ENCODE peak calls at places on chromosomes 12 and 14, in seven cellular contexts. B is astrocyte of the spinal cord, N is GM12864, H is choroid plexus epithelial cell, F is AG04449, U is SK-N-SH, I is psoas muscle. S is an unnamed sample.

GRCh38 chr14:23469906-23470403 is 452 bp downstream of the NGDN start:
- DNase-seq in B (no peak), U (no peak), F (no peak), I (no peak), H (no peak), N (no peak), S (no peak)

GRCh38 chr12:27623645-27624044 is 72.6 kb upstream of the REP15 start:
- DNase-seq in U (no peak), H (peak; percentile 61), N (no peak), F (no peak), I (no peak), B (peak; percentile 64), S (no peak)

GRCh38 chr12:105427883-105428282 is 97.4 kb downstream of the C12orf75 start:
- DNase-seq in F (no peak), I (no peak), H (peak; percentile 38), N (no peak), B (peak; percentile 34), U (no peak), S (no peak)

GRCh38 chr14:75003250-75004027 is 718 bp downstream of the EIF2B2 start:
- DNase-seq in I (no peak), N (no peak), F (no peak), U (no peak), B (no peak), H (no peak), S (no peak)

GRCh38 chr12:132139912-132140311 is 4.2 kb downstream of the DDX51 start:
- DNase-seq in U (no peak), H (no peak), F (no peak), N (no peak), I (no peak), B (no peak), S (no peak)

GRCh38 chr12:10562306-10562933 is 51.0 kb downstream of the MAGOHB start:
- DNase-seq in U (peak; percentile 20), H (peak; percentile 74), N (no peak), B (peak; percentile 70), F (no peak), I (no peak), S (peak; percentile 51)

GRCh38 chr14:105180598-105181528 is at the start of gene NUDT14:
- DNase-seq in N (no peak), F (no peak), H (peak; percentile 51), U (peak; percentile 96), B (no peak), I (peak; percentile 82), S (no peak)

GRCh38 chr12:67080637-67081036 is 188.5 kb upstream of the CAND1 start:
- DNase-seq in N (no peak), F (no peak), U (no peak), B (no peak), H (no peak), I (no peak), S (no peak)

GRCh38 chr12:111202237-111202592 is 166.7 kb downstream of the PHETA1 start:
- DNase-seq in F (no peak), H (no peak), B (no peak), U (no peak), N (no peak), I (no peak), S (no peak)

GRCh38 chr14:20455355-20456300 is 602 bp downstream of the APEX1 start:
- DNase-seq in I (no peak), N (no peak), U (peak; percentile 80), F (peak; percentile 57), H (peak; percentile 95), B (no peak), S (peak; percentile 68)

GRCh38 chr12:66393890-66394289 is 91.6 kb downstream of the HELB start:
- DNase-seq in U (no peak), N (no peak), B (no peak), F (no peak), I (no peak), H (no peak), S (no peak)

GRCh38 chr14:81450100-81450531 is 50.0 kb upstream of the STON2 start:
- DNase-seq in I (peak; percentile 87), U (no peak), N (no peak), B (peak; percentile 17), F (no peak), H (no peak), S (no peak)

GRCh38 chr14:84098261-84098660 is 1431.7 kb upstream of the FLRT2 start:
- DNase-seq in U (no peak), I (no peak), H (no peak), F (no peak), B (no peak), N (no peak), S (no peak)

GRCh38 chr12:72323881-72324280 is 51.7 kb downstream of the TRHDE start:
- DNase-seq in F (peak; percentile 10), B (peak; percentile 17), I (no peak), H (peak; percentile 35), N (no peak), U (no peak), S (no peak)

GRCh38 chr14:64758711-64759554 is 54.7 kb downstream of the PLEKHG3 start:
- DNase-seq in I (peak; percentile 45), F (peak; percentile 91), B (peak; percentile 88), N (no peak), H (peak; percentile 97), U (peak; percentile 84), S (peak; percentile 65)

GRCh38 chr14:24403294-24404013 is 4.7 kb downstream of the NYNRIN start:
- DNase-seq in H (peak; percentile 24), I (no peak), U (no peak), N (no peak), B (no peak), F (no peak), S (no peak)

GRCh38 chr12:95577820-95578219 is 26.5 kb upstream of the USP44 start:
- DNase-seq in I (no peak), B (no peak), H (no peak), U (no peak), N (no peak), F (no peak), S (no peak)

GRCh38 chr12:95574799-95575452 is 23.6 kb upstream of the USP44 start:
- DNase-seq in U (peak; percentile 54), N (no peak), I (no peak), F (no peak), B (peak; percentile 55), H (peak; percentile 60), S (peak; percentile 28)

GRCh38 chr12:95571369-95571768 is 20.1 kb upstream of the USP44 start:
- DNase-seq in N (no peak), I (no peak), B (no peak), U (no peak), F (no peak), H (no peak), S (no peak)

GRCh38 chr12:95574030-95574429 is 22.8 kb upstream of the USP44 start:
- DNase-seq in B (no peak), N (peak; percentile 8), F (no peak), H (no peak), I (no peak), U (no peak), S (no peak)
- TF ChIP-seq CTCF in B (no peak), N (no peak), F (no peak), H (no peak), I (no peak), U (no peak), S (no peak)

GRCh38 chr12:49223122-49223521 is 34.2 kb upstream of the TUBA1A start:
- DNase-seq in N (no peak), F (no peak), H (no peak), I (no peak), U (no peak), B (no peak), S (no peak)
- H3K4me3 ChIP-seq in N (no peak overlapping the region), F (no peak overlapping the region), H (no peak overlapping the region), I (no peak overlapping the region), U (no peak overlapping the region), B (no peak overlapping the region), S (no peak overlapping the region)

GRCh38 chr14:102829106-102829505 is 51.9 kb downstream of the TRAF3 start:
- DNase-seq in N (no peak), U (no peak), H (peak; percentile 63), I (no peak), B (peak; percentile 19), F (no peak), S (no peak)

GRCh38 chr14:102826751-102827675 is 49.8 kb downstream of the TRAF3 start:
- DNase-seq in U (no peak), B (no peak), F (no peak), I (no peak), H (no peak), N (no peak), S (no peak)

GRCh38 chr14:102826161-102826560 is 48.9 kb downstream of the TRAF3 start:
- DNase-seq in U (no peak), H (no peak), F (no peak), B (no peak), I (no peak), N (no peak), S (no peak)

GRCh38 chr14:102827716-102828115 is 50.5 kb downstream of the TRAF3 start:
- DNase-seq in U (no peak), I (no peak), B (peak; percentile 48), F (no peak), N (no peak), H (peak; percentile 33), S (peak; percentile 57)

DNA sequence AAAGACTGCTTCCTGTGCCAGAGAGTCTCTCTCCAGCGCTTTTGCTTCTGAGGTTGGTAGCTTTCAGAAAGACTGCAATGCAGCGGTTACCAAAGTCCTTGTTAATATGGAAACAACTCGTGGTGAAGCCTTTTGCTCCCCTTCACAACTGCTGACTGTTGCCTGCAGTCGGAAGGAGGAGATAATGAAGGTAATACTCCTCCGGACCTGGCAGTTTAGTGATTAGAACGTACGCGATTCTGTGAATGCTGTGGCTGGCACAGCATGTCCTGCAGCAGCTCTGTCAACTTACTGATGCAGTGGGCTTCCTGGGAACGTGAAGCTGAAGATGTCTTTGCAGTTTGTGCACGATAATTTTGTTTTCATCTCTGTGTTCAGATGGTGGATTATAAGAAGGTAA is 51.0 kb downstream of the TRAF3 start:
- DNase-seq in F (no peak), N (no peak), B (no peak), I (no peak), H (no peak), U (no peak), S (no peak)
- TF ChIP-seq CTCF in F (no peak), N (no peak), B (no peak), I (no peak), H (no peak), U (no peak), S (no peak)

DNA sequence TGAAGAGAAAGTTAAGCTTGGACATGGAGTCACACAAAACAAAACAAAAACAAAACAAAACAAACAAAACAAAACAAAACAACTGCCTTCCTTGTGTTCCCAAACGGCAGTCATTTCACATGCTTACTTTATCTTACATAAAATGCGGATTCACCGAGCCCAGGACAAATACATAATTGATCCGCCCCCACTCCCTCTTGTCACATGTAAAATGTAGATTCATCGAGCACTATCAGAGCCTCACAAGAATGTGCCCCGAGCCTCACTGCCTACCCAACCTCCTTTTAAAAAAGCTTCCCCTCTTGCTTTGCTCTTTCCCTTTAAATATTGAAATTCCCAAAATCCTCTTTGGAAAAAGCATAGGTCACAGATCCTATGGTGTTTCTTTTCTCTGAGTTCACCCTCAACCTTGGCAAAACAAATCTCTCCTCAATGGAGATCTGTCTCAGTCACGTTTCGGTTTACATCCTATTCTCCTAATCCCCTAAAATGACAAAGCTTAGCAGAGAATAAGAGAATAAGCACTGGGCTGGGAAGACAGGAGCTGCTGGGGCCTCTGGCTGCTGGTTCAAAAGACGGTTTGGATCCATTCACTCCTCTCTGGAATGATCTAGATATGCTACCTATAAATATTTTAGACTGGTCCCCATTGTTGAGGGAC is 83.7 kb downstream of the NINJ2 start:
- DNase-seq in U (no peak), I (no peak), B (no peak), H (no peak), N (no peak), F (no peak), S (no peak)
- H3K4me3 ChIP-seq in U (no peak overlapping the region), I (no peak overlapping the region), B (no peak overlapping the region), H (no peak overlapping the region), N (no peak overlapping the region), F (no peak overlapping the region), S (no peak overlapping the region)

GRCh38 chr12:103523771-103524170 is 28.0 kb upstream of the C12orf42 start:
- DNase-seq in H (no peak), I (no peak), F (no peak), U (no peak), B (no peak), N (no peak), S (no peak)
- TF ChIP-seq CTCF in H (no peak), I (no peak), F (no peak), U (no peak), B (no peak), N (no peak), S (no peak)